ENCODE peak calls at places on chromosome 14, in four cellular contexts. T is IMR-90, N is K562, Q is H1. J is an unnamed sample.

GRCh38 chr14:104993808-104994591 is 8.4 kb downstream of the CLBA1 start:
- DNase-seq in T (no peak), N (no peak), Q (no peak), J (no peak)

GRCh38 chr14:96901227-96901626 is 104.0 kb downstream of the VRK1 start:
- DNase-seq in T (no peak), N (no peak), Q (no peak), J (peak; percentile 28)

GRCh38 chr14:33297565-33297964 is 358.9 kb downstream of the NPAS3 start:
- DNase-seq in T (no peak), N (no peak), Q (no peak), J (no peak)

GRCh38 chr14:96889091-96889490 is 91.9 kb downstream of the VRK1 start:
- DNase-seq in T (no peak), N (no peak), Q (no peak), J (no peak)

GRCh38 chr14:66624319-66624937 is 116.5 kb downstream of the GPHN start:
- DNase-seq in T (peak; percentile 69), N (peak; percentile 4), Q (peak; percentile 23), J (peak; percentile 21)

GRCh38 chr14:100187247-100187833 is 27.9 kb upstream of the DEGS2 start:
- DNase-seq in T (no peak), N (no peak), Q (no peak), J (no peak)

GRCh38 chr14:63713765-63714164 is 14.1 kb downstream of the SGPP1 start:
- DNase-seq in T (peak; percentile 51), N (no peak), Q (no peak), J (no peak)

GRCh38 chr14:63361790-63362189 is 43.1 kb upstream of the GPHB5 start:
- DNase-seq in T (no peak), N (no peak), Q (no peak), J (no peak)

GRCh38 chr14:50542941-50543418 is 10.6 kb upstream of the MAP4K5 start:
- DNase-seq in T (peak; percentile 61), N (peak; percentile 23), Q (no peak), J (no peak)

GRCh38 chr14:101480022-101480746 is 81.1 kb upstream of the DIO3 start:
- DNase-seq in T (no peak), N (no peak), Q (no peak), J (no peak)

GRCh38 chr14:54803396-54803795 is 99.2 kb downstream of the GCH1 start:
- DNase-seq in T (no peak), N (no peak), Q (no peak), J (no peak)

GRCh38 chr14:32618991-32619390 is 289.9 kb downstream of the AKAP6 start:
- DNase-seq in T (no peak), N (no peak), Q (no peak), J (no peak)

GRCh38 chr14:22978873-22979671 is 3.3 kb downstream of the AJUBA start:
- DNase-seq in T (no peak), N (no peak), Q (no peak), J (no peak)

GRCh38 chr14:29805415-29806123 is 122.1 kb downstream of the PRKD1 start:
- DNase-seq in T (peak; percentile 98), N (no peak), Q (no peak), J (no peak)

DNA sequence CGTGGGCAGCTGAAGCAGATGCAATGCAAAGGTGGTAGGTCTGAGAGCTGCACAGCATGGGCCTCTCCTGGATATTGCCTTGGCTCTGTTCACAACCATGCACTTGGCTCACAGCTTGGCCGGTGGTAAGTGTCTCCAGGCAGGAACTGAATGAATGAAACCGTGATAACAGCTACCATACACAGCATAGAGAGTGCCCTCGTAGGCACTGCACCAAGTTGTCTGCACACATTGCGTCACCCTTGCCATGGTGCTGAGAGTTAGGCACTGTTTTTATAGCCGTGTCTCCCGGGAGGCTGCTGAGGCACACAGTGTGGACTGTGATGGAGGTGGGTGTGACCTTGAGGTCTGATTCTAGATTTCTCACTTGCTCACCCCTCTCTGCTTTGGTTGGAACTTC is 157.6 kb upstream of the VASH1 start:
- DNase-seq in T (no peak), N (no peak), Q (no peak), J (no peak)
- TF ChIP-seq CHD1 in T (no peak), N (no peak), Q (no peak), J (no peak)

DNA sequence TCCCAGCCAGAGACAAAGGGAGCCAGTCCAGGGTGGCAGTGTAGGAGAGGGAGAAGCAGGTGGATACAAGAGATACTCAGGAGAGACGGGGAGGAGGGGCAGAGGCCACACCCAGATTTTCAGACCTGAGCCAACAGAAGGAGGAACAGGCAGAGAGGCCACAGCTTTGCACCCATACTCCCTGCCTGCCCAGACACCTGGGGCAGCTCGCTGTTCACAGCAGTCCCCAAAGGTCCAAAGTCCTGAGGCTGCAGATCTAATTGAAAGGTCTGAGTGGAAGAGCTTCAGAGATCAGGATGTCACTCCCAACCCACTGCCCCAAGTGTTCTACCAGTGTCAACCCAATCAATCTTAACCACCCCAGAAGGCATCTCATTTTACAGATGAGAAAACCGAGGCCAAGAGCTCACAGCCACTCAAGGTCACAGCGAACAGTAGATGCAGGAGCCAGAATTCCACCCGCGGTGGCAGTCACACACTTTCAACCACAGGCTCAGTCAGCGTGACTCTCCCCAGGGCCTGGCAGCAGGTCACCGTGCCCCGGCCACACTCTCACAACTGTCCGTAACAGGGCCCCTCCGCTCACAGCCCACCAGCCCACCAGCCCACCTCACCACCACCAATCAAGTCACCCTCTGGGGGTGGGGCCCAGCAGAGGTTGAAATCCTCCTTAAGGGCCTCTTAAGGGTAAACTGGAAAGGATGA is 33.4 kb downstream of the ACTN1 start:
- DNase-seq in T (no peak), N (peak; percentile 36), Q (no peak), J (no peak)
- TF ChIP-seq CHD1 in T (no peak), N (no peak), Q (no peak), J (no peak)

GRCh38 chr14:76584271-76584702 is 177.0 kb upstream of the VASH1 start:
- DNase-seq in T (no peak), N (no peak), Q (no peak), J (no peak)
- TF ChIP-seq CHD1 in T (no peak), N (no peak), Q (no peak), J (no peak)

DNA sequence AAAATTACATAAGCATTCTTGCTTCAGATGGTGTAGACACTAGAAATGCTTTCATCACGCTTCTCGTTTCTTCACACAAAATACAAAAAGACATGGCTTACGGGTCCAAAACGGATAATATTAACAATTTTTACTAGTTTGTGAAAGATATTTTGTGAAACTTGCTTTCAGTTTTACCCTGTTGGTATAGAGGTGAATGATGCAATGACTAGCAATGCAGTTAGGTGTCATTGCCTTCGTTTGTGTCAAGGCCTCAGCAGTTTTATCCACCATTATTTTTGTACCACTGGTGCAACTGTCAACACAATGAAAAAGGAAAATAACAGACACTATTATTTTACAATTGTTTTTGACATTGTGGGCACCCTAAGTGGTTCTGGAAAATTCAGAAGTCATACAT is 323.0 kb downstream of the FLRT2 start:
- DNase-seq in T (no peak), N (no peak), Q (no peak), J (no peak)
- TF ChIP-seq CHD1 in T (no peak), N (no peak), Q (no peak), J (no peak)

GRCh38 chr14:36505892-36506731 is 13.9 kb downstream of the NKX2-1 start:
- DNase-seq in T (no peak), N (no peak), Q (no peak), J (no peak)
- TF ChIP-seq CHD1 in T (no peak), N (no peak), Q (no peak), J (no peak)

J was measured in GM12878.